ENCODE peak calls at places on chromosomes 7 and 10, in six cellular contexts. One of them, this sample, is unnamed.

GRCh38 chr10:35203744-35204143 is 77.1 kb downstream of the CREM start:
- DNase-seq in EH: no peak
- DNase-seq in activated CD8-positive, alpha-beta memory T cell treated with anti-CD3 and anti-CD28 coated beads, Interleukin-2, amount 50 U/mL, for 48 hours: no peak
- DNase-seq in lung microvascular endothelial cell: peak
- DNase-seq in left colon: no peak
- DNase-seq in C1 segment of cervical spinal cord: no peak
- DNase-seq in this sample: no peak

GRCh38 chr10:5628366-5628765 is 38.0 kb downstream of the ASB13 start:
- DNase-seq in EH: peak
- DNase-seq in C1 segment of cervical spinal cord: no peak
- DNase-seq in activated CD8-positive, alpha-beta memory T cell treated with anti-CD3 and anti-CD28 coated beads, Interleukin-2, amount 50 U/mL, for 48 hours: no peak
- DNase-seq in lung microvascular endothelial cell: no peak
- DNase-seq in left colon: no peak
- DNase-seq in this sample: no peak

GRCh38 chr10:3652886-3653285 is 132.1 kb downstream of the KLF6 start:
- DNase-seq in EH: no peak
- DNase-seq in C1 segment of cervical spinal cord: no peak
- DNase-seq in activated CD8-positive, alpha-beta memory T cell treated with anti-CD3 and anti-CD28 coated beads, Interleukin-2, amount 50 U/mL, for 48 hours: no peak
- DNase-seq in lung microvascular endothelial cell: peak
- DNase-seq in left colon: no peak
- DNase-seq in this sample: no peak

GRCh38 chr7:122143376-122143750 is 686 bp downstream of the AASS start:
- DNase-seq in left colon: peak
- DNase-seq in EH: peak
- DNase-seq in lung microvascular endothelial cell: peak
- DNase-seq in C1 segment of cervical spinal cord: peak
- DNase-seq in activated CD8-positive, alpha-beta memory T cell treated with anti-CD3 and anti-CD28 coated beads, Interleukin-2, amount 50 U/mL, for 48 hours: peak
- DNase-seq in this sample: no peak

GRCh38 chr10:88793747-88794299 is 8.7 kb upstream of the LIPM start:
- DNase-seq in activated CD8-positive, alpha-beta memory T cell treated with anti-CD3 and anti-CD28 coated beads, Interleukin-2, amount 50 U/mL, for 48 hours: no peak
- DNase-seq in EH: peak
- DNase-seq in lung microvascular endothelial cell: no peak
- DNase-seq in C1 segment of cervical spinal cord: no peak
- DNase-seq in left colon: no peak
- DNase-seq in this sample: no peak

GRCh38 chr10:79393924-79394610 is 46.8 kb downstream of the PPIF start:
- DNase-seq in C1 segment of cervical spinal cord: no peak
- DNase-seq in left colon: no peak
- DNase-seq in EH: no peak
- DNase-seq in lung microvascular endothelial cell: no peak
- DNase-seq in activated CD8-positive, alpha-beta memory T cell treated with anti-CD3 and anti-CD28 coated beads, Interleukin-2, amount 50 U/mL, for 48 hours: no peak
- DNase-seq in this sample: no peak

GRCh38 chr10:13340626-13341370 is 7.3 kb downstream of the SEPHS1 start:
- DNase-seq in left colon: no peak
- DNase-seq in EH: no peak
- DNase-seq in activated CD8-positive, alpha-beta memory T cell treated with anti-CD3 and anti-CD28 coated beads, Interleukin-2, amount 50 U/mL, for 48 hours: no peak
- DNase-seq in C1 segment of cervical spinal cord: no peak
- DNase-seq in lung microvascular endothelial cell: no peak
- DNase-seq in this sample: no peak

GRCh38 chr10:5319863-5320262 is 44.9 kb upstream of the UCN3 start:
- DNase-seq in C1 segment of cervical spinal cord: no peak
- DNase-seq in activated CD8-positive, alpha-beta memory T cell treated with anti-CD3 and anti-CD28 coated beads, Interleukin-2, amount 50 U/mL, for 48 hours: no peak
- DNase-seq in EH: no peak
- DNase-seq in left colon: no peak
- DNase-seq in lung microvascular endothelial cell: no peak
- DNase-seq in this sample: no peak

GRCh38 chr10:5858811-5859210 is 30.9 kb downstream of the ANKRD16 start:
- DNase-seq in EH: no peak
- DNase-seq in C1 segment of cervical spinal cord: peak
- DNase-seq in left colon: no peak
- DNase-seq in activated CD8-positive, alpha-beta memory T cell treated with anti-CD3 and anti-CD28 coated beads, Interleukin-2, amount 50 U/mL, for 48 hours: no peak
- DNase-seq in lung microvascular endothelial cell: no peak
- DNase-seq in this sample: no peak

GRCh38 chr7:28587211-28587610 is 174.9 kb downstream of the CREB5 start:
- DNase-seq in EH: peak
- DNase-seq in left colon: no peak
- DNase-seq in C1 segment of cervical spinal cord: no peak
- DNase-seq in activated CD8-positive, alpha-beta memory T cell treated with anti-CD3 and anti-CD28 coated beads, Interleukin-2, amount 50 U/mL, for 48 hours: no peak
- DNase-seq in lung microvascular endothelial cell: no peak
- DNase-seq in this sample: no peak

GRCh38 chr7:138449580-138449979 is 10.5 kb upstream of the TRIM24 start:
- DNase-seq in activated CD8-positive, alpha-beta memory T cell treated with anti-CD3 and anti-CD28 coated beads, Interleukin-2, amount 50 U/mL, for 48 hours: peak
- DNase-seq in lung microvascular endothelial cell: peak
- DNase-seq in C1 segment of cervical spinal cord: no peak
- DNase-seq in left colon: no peak
- DNase-seq in EH: no peak
- DNase-seq in this sample: peak

GRCh38 chr7:117313582-117313981 is 9.3 kb downstream of the WNT2 start:
- DNase-seq in lung microvascular endothelial cell: no peak
- DNase-seq in EH: no peak
- DNase-seq in left colon: no peak
- DNase-seq in activated CD8-positive, alpha-beta memory T cell treated with anti-CD3 and anti-CD28 coated beads, Interleukin-2, amount 50 U/mL, for 48 hours: no peak
- DNase-seq in C1 segment of cervical spinal cord: no peak
- DNase-seq in this sample: no peak